ENCODE peak calls at places on chromosomes 6 and 20, in four cellular contexts. W is Ammon's horn, V is AG09309, T is fibroblast of lung. Y is an unnamed sample.

GRCh38 chr6:41027251-41027650 is 11.8 kb downstream of the UNC5CL start:
- DNase-seq in W (no peak), V (no peak), T (no peak), Y (no peak)

GRCh38 chr6:40719671-40720374 is 132.7 kb upstream of the LRFN2 start:
- DNase-seq in W (peak), V (peak), T (peak), Y (peak)

GRCh38 chr6:133835901-133836300 is 53.0 kb upstream of the TCF21 start:
- DNase-seq in W (no peak), V (no peak), T (peak), Y (no peak)

GRCh38 chr6:152750694-152751093 is at the start of gene VIP:
- DNase-seq in W (no peak), V (peak), T (peak), Y (no peak)

GRCh38 chr6:136289327-136289578 is 393 bp downstream of the BCLAF1 start:
- DNase-seq in W (peak), V (peak), T (peak), Y (peak)

GRCh38 chr6:34104186-34104585 is 41.7 kb downstream of the GRM4 start:
- DNase-seq in W (no peak), V (no peak), T (no peak), Y (no peak)

GRCh38 chr20:8780926-8781325 is 288.0 kb upstream of the PLCB4 start:
- DNase-seq in W (no peak), V (no peak), T (no peak), Y (no peak)

GRCh38 chr20:3765171-3765887 is 2.2 kb downstream of the ADISSP start:
- DNase-seq in W (peak), V (no peak), T (no peak), Y (no peak)

GRCh38 chr20:33656783-33657703 is 5.1 kb upstream of the C20orf144 start:
- DNase-seq in W (no peak), V (no peak), T (no peak), Y (no peak)

GRCh38 chr6:45382391-45382790 is 4.7 kb upstream of the SUPT3H start:
- DNase-seq in W (no peak), V (no peak), T (no peak), Y (no peak)

GRCh38 chr6:148565321-148565926 is 181.4 kb upstream of the UST start:
- DNase-seq in W (no peak), V (no peak), T (no peak), Y (no peak)

Y was measured in AG04449.